ENCODE peak calls at places on chromosomes 11 and 22, in six cellular contexts. W is MM.1S, H is HCT116, N is endothelial cell of umbilical vein, M is IMR-90, R is hepatocyte. J is an unnamed sample.

GRCh38 chr11:107750313-107750712 is 38.5 kb upstream of the SLN start:
- DNase-seq in W (no peak), H (no peak), N (no peak), M (no peak), R (no peak), J (no peak)

GRCh38 chr22:23574877-23575276 is 5.2 kb downstream of the IGLL1 start:
- DNase-seq in W (no peak), H (no peak), N (no peak), M (no peak), R (no peak), J (no peak)

GRCh38 chr11:35390737-35391682 is 28.3 kb downstream of the SLC1A2 start:
- DNase-seq in W (no peak), H (no peak), N (no peak), M (peak), R (peak), J (peak)

GRCh38 chr11:78419327-78419726 is 1.7 kb upstream of the GAB2 start:
- DNase-seq in W (no peak), H (no peak), N (peak), M (peak), R (peak), J (peak)

GRCh38 chr11:70497536-70498075 is 99.3 kb downstream of the CTTN start:
- DNase-seq in W (no peak), H (no peak), N (no peak), M (no peak), R (no peak), J (no peak)

GRCh38 chr11:61273151-61274078 is 21.7 kb downstream of the VWCE start:
- DNase-seq in W (no peak), H (no peak), N (no peak), M (no peak), R (no peak), J (no peak)

GRCh38 chr11:124536520-124536919 is 6.9 kb downstream of the OR8B12 start:
- DNase-seq in W (no peak), H (peak), N (no peak), M (peak), R (peak), J (peak)

GRCh38 chr11:78050964-78051831 is 12.5 kb upstream of the THRSP start:
- DNase-seq in W (no peak), H (no peak), N (peak), M (peak), R (peak), J (peak)

GRCh38 chr11:84993386-84993785 is 633.8 kb downstream of the DLG2 start:
- DNase-seq in W (peak), H (peak), N (no peak), M (no peak), R (peak), J (peak)

GRCh38 chr11:26285593-26285992 is 46.3 kb upstream of the ANO3 start:
- DNase-seq in W (no peak), H (no peak), N (no peak), M (no peak), R (no peak), J (no peak)

GRCh38 chr11:123568367-123568870 is 86.0 kb downstream of the SCN3B start:
- DNase-seq in W (no peak), H (no peak), N (no peak), M (no peak), R (no peak), J (no peak)

GRCh38 chr11:13207665-13208594 is 69.7 kb upstream of the BMAL1 start:
- DNase-seq in W (peak), H (no peak), N (peak), M (peak), R (peak), J (peak)

GRCh38 chr22:37982151-37982838 is 2.1 kb downstream of the SOX10 start:
- DNase-seq in W (no peak), H (no peak), N (no peak), M (no peak), R (no peak), J (no peak)

GRCh38 chr11:27397619-27398412 is 34.8 kb upstream of the CCDC34 start:
- DNase-seq in W (no peak), H (no peak), N (peak), M (no peak), R (no peak), J (no peak)

GRCh38 chr22:23743303-23743705 is 7.6 kb downstream of the ZNF70 start:
- DNase-seq in W (no peak), H (no peak), N (no peak), M (no peak), R (no peak), J (no peak)

GRCh38 chr22:40525250-40525884 is 111.2 kb downstream of the MRTFA start:
- DNase-seq in W (peak), H (no peak), N (peak), M (peak), R (peak), J (peak)

GRCh38 chr22:24548812-24549211 is 6.1 kb downstream of the GUCD1 start:
- DNase-seq in W (no peak), H (no peak), N (no peak), M (no peak), R (no peak), J (no peak)

GRCh38 chr22:27198518-27199035 is 541.2 kb downstream of the MIAT start:
- DNase-seq in W (no peak), H (no peak), N (no peak), M (no peak), R (no peak), J (no peak)

GRCh38 chr11:117232022-117232878 is at the start of the genes PCSK7 and RNF214:
- DNase-seq in W (peak), H (no peak), N (peak), M (peak), R (peak), J (peak)

GRCh38 chr11:102279641-102280170 is 37.6 kb upstream of the BIRC3 start:
- DNase-seq in W (peak), H (no peak), N (peak), M (peak), R (peak), J (peak)

GRCh38 chr11:22079133-22079847 is 113.6 kb upstream of the ANO5 start:
- DNase-seq in W (no peak), H (no peak), N (no peak), M (no peak), R (peak), J (no peak)

GRCh38 chr11:111469200-111469599 is 43.0 kb downstream of the BTG4 start:
- DNase-seq in W (no peak), H (no peak), N (no peak), M (peak), R (no peak), J (no peak)

GRCh38 chr11:61065955-61066638 is 36.2 kb upstream of the CD5 start:
- DNase-seq in W (no peak), H (no peak), N (no peak), M (no peak), R (no peak), J (no peak)

GRCh38 chr11:118436639-118437045 is 350 bp downstream of the KMT2A start:
- DNase-seq in W (peak), H (no peak), N (no peak), M (peak), R (no peak), J (peak)

GRCh38 chr11:34068098-34068497 is 16.6 kb downstream of the CAPRIN1 start:
- DNase-seq in W (no peak), H (no peak), N (peak), M (peak), R (no peak), J (peak)

GRCh38 chr22:50420581-50420980 is 54.3 kb downstream of the SBF1 start:
- DNase-seq in W (no peak), H (no peak), N (no peak), M (no peak), R (no peak), J (no peak)

GRCh38 chr11:2521681-2522630 is 77.1 kb downstream of the KCNQ1 start:
- DNase-seq in W (no peak), H (no peak), N (no peak), M (no peak), R (no peak), J (no peak)

GRCh38 chr11:111635706-111636045 is 33.4 kb downstream of the SIK2 start:
- DNase-seq in W (no peak), H (no peak), N (no peak), M (peak), R (no peak), J (no peak)

GRCh38 chr11:14520086-14520901 is at the start of gene PSMA1:
- DNase-seq in W (peak), H (peak), N (peak), M (peak), R (peak), J (peak)

GRCh38 chr22:35792501-35792900 is 74.8 kb downstream of the APOL5 start:
- DNase-seq in W (no peak), H (no peak), N (no peak), M (no peak), R (no peak), J (peak)

GRCh38 chr11:61683961-61684869 is 4.0 kb downstream of the DAGLA start:
- DNase-seq in W (no peak), H (no peak), N (no peak), M (peak), R (no peak), J (no peak)

GRCh38 chr22:36569999-36570398 is 41.0 kb upstream of the EIF3D start:
- DNase-seq in W (no peak), H (peak), N (peak), M (peak), R (no peak), J (no peak)

GRCh38 chr11:43376594-43376993 is 17.9 kb downstream of the TTC17 start:
- DNase-seq in W (no peak), H (no peak), N (peak), M (peak), R (peak), J (peak)

GRCh38 chr11:70815485-70815832 is 417.1 kb downstream of the CTTN start:
- DNase-seq in W (no peak), H (no peak), N (no peak), M (no peak), R (no peak), J (no peak)

GRCh38 chr11:110425751-110426545 is 3.8 kb upstream of the FDX1 start:
- DNase-seq in W (no peak), H (no peak), N (no peak), M (peak), R (no peak), J (peak)

GRCh38 chr11:27215471-27216267 is 147.3 kb downstream of the CCDC34 start:
- DNase-seq in W (no peak), H (no peak), N (peak), M (no peak), R (no peak), J (no peak)

GRCh38 chr22:36303874-36304273 is 50.9 kb downstream of the APOL1 start:
- DNase-seq in W (no peak), H (no peak), N (no peak), M (no peak), R (peak), J (peak)

DNA sequence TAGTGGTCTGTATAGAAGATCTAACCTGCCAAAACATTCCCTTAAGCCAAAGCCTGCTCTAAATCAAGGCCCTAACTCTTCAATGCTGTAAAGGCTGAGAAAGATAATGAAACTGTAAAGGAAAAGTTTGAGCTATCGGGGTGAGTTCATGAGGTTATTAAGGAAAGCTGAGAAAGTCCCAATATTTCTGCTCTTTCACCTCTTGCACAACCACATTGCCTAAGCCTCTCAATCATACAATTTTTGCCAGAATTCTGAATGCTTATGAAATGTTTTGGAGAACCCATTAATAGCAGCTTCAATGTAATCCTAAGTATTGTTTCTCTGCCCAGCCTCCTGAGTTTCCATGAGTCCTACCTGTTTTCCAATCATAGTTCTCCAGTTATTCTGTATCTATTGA is 373.2 kb downstream of the LUZP2 start:
- DNase-seq in W (no peak), H (no peak), N (no peak), M (no peak), R (no peak), J (no peak)
- H3K4me2 ChIP-seq in W (no peak), H (no peak), N (no peak), M (no peak), R (no peak), J (no peak)

DNA sequence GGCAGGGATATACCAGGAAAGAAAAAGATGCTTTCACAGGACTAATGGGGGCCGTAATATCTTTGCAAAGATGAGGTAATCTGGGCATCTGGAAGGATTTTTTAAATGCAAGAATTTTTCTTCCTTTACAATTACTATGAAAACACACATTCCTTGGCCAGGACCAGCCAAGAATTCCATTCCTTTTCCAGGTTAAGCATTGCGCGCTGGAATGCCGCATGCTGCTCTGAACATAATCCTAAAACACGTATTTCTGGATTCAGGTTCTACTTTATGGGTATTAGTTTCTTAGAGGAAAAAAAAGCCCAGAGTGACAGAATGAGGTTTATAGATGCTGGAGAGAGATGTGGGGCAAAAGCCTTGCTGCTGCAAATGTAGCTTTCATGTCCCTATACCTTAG is 99.4 kb upstream of the SORL1-AS1 start:
- DNase-seq in W (no peak), H (no peak), N (no peak), M (no peak), R (no peak), J (no peak)
- H3K4me2 ChIP-seq in W (no peak), H (no peak), N (no peak), M (no peak), R (no peak), J (no peak)

GRCh38 chr22:17911312-17911705 is 113.1 kb downstream of the MICAL3 start:
- DNase-seq in W (no peak), H (no peak), N (no peak), M (no peak), R (no peak), J (no peak)
- H3K4me2 ChIP-seq in W (peak), H (no peak), N (peak), M (peak), R (no peak), J (peak)

DNA sequence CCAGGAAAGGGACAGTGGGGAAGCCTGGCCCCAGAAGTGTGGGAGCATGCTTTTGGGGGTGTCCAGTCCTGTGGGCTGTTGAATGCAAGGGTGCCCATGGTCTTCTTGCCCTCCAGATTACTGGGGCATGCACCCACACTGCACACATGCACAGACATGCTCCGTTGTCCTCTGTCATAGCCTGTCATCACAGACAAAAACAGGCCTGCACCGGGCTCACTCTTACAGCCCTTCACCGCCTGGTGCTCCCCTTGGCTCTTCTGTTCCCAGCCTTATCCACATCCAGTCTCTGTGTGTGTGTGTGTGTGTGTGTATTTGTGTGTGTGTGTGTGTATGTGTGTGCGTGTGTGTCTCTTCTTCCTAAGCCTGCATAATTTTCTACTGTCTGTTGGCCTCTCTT is 23.3 kb upstream of the NECTIN1 start:
- DNase-seq in W (no peak), H (no peak), N (no peak), M (no peak), R (no peak), J (no peak)
- H3K4me2 ChIP-seq in W (no peak), H (no peak), N (no peak), M (no peak), R (no peak), J (no peak)

DNA sequence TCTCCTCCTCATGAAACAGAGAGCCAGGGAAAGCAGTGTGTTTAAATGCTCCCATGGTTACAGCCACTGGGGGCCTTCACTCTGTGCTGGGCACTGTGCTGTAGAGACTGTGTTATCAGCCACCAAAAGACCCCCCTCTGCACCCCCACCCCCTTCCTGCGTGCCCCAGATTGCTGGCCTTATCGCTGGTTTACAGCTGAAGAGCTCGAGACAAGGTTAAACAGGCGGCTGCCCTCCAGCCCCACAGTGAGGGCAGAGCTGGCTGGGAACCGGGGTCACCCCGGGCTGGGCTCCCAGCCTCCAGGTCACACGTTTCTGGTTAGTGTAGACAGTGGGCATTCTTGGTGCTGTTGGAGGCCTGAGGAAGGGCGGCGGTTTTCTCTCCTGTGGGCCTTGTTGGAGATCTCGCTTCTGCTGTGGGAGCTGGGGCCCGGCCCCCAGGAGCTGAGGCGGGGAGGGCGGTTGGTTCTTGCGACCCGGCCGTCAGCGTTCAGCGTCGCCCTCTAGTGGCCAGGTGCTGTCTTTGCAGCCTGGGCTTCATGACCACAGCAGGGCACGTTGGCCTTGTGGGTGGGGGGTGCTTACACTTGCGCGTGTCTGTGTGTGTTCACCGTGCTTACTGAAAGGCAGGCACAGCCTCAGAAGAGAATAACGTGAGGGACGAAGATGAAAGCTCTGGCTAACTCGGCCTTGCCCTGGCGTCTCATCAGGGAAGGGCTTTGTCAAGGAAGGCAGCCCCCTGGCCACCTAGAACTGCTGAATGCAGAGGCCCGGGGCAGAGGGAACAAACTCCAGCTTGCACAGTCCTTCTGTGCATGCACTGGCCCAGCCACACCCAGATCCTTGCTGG is 40.8 kb downstream of the TBC1D22A start:
- DNase-seq in W (peak), H (peak), N (peak), M (no peak), R (peak), J (peak)
- H3K4me2 ChIP-seq in W (no peak), H (peak), N (no peak), M (no peak), R (peak), J (no peak)

GRCh38 chr11:100592619-100593309 is 94.3 kb upstream of the ARHGAP42 start:
- DNase-seq in W (no peak), H (no peak), N (no peak), M (peak), R (no peak), J (no peak)
- H3K4me2 ChIP-seq in W (no peak), H (no peak), N (no peak), M (peak), R (no peak), J (no peak)

GRCh38 chr11:134049303-134049702 is 19.6 kb upstream of the JAM3 start:
- DNase-seq in W (no peak), H (no peak), N (no peak), M (no peak), R (no peak), J (no peak)

GRCh38 chr11:134052988-134053945 is 15.6 kb upstream of the JAM3 start:
- DNase-seq in W (no peak), H (no peak), N (no peak), M (no peak), R (no peak), J (no peak)

GRCh38 chr11:134052395-134052987 is 16.4 kb upstream of the JAM3 start:
- DNase-seq in W (no peak), H (no peak), N (no peak), M (peak), R (no peak), J (no peak)

GRCh38 chr11:134048028-134048427 is 20.8 kb upstream of the JAM3 start:
- DNase-seq in W (no peak), H (no peak), N (no peak), M (no peak), R (no peak), J (no peak)

GRCh38 chr11:134050541-134051383 is 18.1 kb upstream of the JAM3 start:
- DNase-seq in W (peak), H (peak), N (peak), M (peak), R (peak), J (peak)
- H3K4me2 ChIP-seq in W (peak), H (peak), N (peak), M (peak), R (peak), J (peak)

GRCh38 chr22:43148581-43148980 is 2.8 kb upstream of the TSPO start:
- DNase-seq in W (peak), H (no peak), N (no peak), M (no peak), R (no peak), J (no peak)
- H3K4me2 ChIP-seq in W (no peak), H (no peak), N (no peak), M (no peak), R (no peak), J (no peak)

GRCh38 chr11:65151500-65151899 is 17.2 kb upstream of the SYVN1 start:
- DNase-seq in W (no peak), H (no peak), N (no peak), M (no peak), R (no peak), J (no peak)

GRCh38 chr11:65150513-65151271 is 16.4 kb upstream of the SYVN1 start:
- DNase-seq in W (no peak), H (peak), N (peak), M (peak), R (peak), J (peak)

GRCh38 chr11:65147352-65148075 is 13.2 kb upstream of the SYVN1 start:
- DNase-seq in W (no peak), H (no peak), N (no peak), M (no peak), R (no peak), J (no peak)

GRCh38 chr11:65148657-65149056 is 14.3 kb upstream of the SYVN1 start:
- DNase-seq in W (no peak), H (no peak), N (no peak), M (no peak), R (no peak), J (no peak)

GRCh38 chr11:65152157-65152556 is 17.8 kb upstream of the SYVN1 start:
- DNase-seq in W (peak), H (no peak), N (no peak), M (no peak), R (no peak), J (no peak)
- H3K4me2 ChIP-seq in W (peak), H (no peak), N (no peak), M (no peak), R (no peak), J (no peak)

GRCh38 chr22:45867906-45868555 is 108.9 kb downstream of the WNT7B start:
- DNase-seq in W (no peak), H (no peak), N (no peak), M (no peak), R (no peak), J (no peak)
- H3K4me2 ChIP-seq in W (no peak), H (no peak), N (no peak), M (no peak), R (peak), J (no peak)

J was measured in PC-3.